ENCODE peak calls at places on chromosomes 1 and 21, in four cellular contexts. D is A549, F is Panc1, H is HCT116. O is an unnamed sample.

GRCh38 chr1:7420098-7420445 is 351.0 kb upstream of the VAMP3 start:
- DNase-seq in D (no peak), H (no peak), F (no peak), O (no peak)

GRCh38 chr1:6581561-6582305 is 1.9 kb downstream of the ZBTB48 start:
- DNase-seq in D (no peak), F (no peak), H (no peak), O (no peak)

GRCh38 chr1:193275773-193276172 is 89.4 kb upstream of the B3GALT2 start:
- DNase-seq in D (no peak), F (no peak), H (no peak), O (peak)

GRCh38 chr21:34846601-34847112 is 177.9 kb downstream of the CLIC6 start:
- DNase-seq in H (peak), D (peak), F (no peak), O (no peak)

GRCh38 chr21:28263974-28264373 is 728.7 kb downstream of the LTN1 start:
- DNase-seq in F (no peak), H (no peak), D (no peak), O (no peak)

GRCh38 chr1:204080163-204080903 is 7.4 kb downstream of the SOX13 start:
- DNase-seq in D (peak), H (peak), F (no peak), O (peak)

GRCh38 chr1:160707171-160708109 is 4.2 kb downstream of the CD48 start:
- DNase-seq in F (no peak), D (no peak), H (no peak), O (no peak)

GRCh38 chr1:212909652-212910063 is 40.7 kb upstream of the VASH2 start:
- DNase-seq in H (no peak), D (no peak), F (no peak), O (peak)

GRCh38 chr1:5448486-5448885 is 543.7 kb downstream of the NPHP4 start:
- DNase-seq in D (no peak), H (peak), F (no peak), O (no peak)

GRCh38 chr1:168720839-168721238 is 8.2 kb downstream of the DPT start:
- DNase-seq in D (no peak), F (no peak), H (no peak), O (no peak)

GRCh38 chr1:96978431-96978830 is 256.8 kb downstream of the PTBP2 start:
- DNase-seq in D (no peak), H (no peak), F (no peak), O (no peak)

DNA sequence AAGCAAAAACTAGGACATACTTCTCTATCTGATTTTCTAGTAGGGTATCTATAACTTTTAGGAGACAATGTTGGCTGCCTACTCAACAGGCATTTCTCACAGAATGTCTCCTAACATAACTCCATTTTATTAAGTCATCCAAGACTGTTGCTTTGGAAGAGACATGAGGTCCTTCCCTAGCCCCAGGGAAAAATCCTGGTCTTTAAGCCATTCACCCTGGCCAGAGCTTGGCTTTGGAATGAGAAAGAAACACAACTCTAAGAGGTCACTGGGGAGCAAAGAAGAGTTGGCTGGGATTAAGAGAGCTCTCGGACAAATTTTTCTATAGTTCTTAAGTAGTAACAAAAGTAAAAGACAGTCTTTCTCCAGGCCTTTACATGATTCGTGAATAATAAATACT is 57.9 kb downstream of the PCNX2 start:
- DNase-seq in D (no peak), F (no peak), H (no peak), O (no peak)
- TF ChIP-seq REST in D (no peak), F (no peak), H (no peak), O (no peak)

GRCh38 chr21:25885405-25885804 is 150.6 kb downstream of the GABPA start:
- DNase-seq in D (no peak), F (no peak), H (no peak), O (no peak)
- H3K27ac ChIP-seq in D (no peak), F (no peak), H (no peak), O (no peak)

GRCh38 chr21:31659286-31660133 is at the start of gene SOD1:
- DNase-seq in H (peak), F (peak), D (peak), O (peak)
- TF ChIP-seq REST in H (no peak), F (no peak), D (no peak), O (no peak)

DNA sequence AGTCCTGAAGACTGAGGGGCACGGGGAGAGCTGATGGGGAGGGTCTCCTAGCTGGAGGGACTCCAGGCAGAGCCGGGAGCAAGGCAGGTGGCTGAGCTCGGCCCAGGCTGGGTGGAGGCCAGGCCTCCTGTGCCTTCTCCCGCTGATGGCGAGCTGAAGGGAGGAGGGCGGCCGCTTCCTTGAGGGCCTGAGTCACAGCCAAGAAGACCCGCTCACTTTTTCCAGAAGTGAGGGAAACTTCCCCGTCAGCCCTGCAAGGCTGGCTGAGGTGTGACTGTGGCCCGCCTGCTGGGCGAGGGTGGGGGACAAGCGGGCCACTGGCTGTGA is 1.7 kb upstream of the VWA1 start:
- DNase-seq in D (no peak), H (peak), F (no peak), O (no peak)
- H3K27ac ChIP-seq in D (no peak), H (peak), F (peak), O (peak)

GRCh38 chr1:44673675-44674112 is 587 bp downstream of the TMEM53 start:
- DNase-seq in D (no peak), F (no peak), H (no peak), O (no peak)
- TF ChIP-seq REST in D (no peak), F (no peak), H (no peak), O (no peak)

GRCh38 chr1:89023026-89023425 is 360 bp upstream of the GBP3 start:
- DNase-seq in D (no peak), F (no peak), H (no peak), O (no peak)

GRCh38 chr1:89025928-89026327 is 3.3 kb upstream of the GBP3 start:
- DNase-seq in F (no peak), D (no peak), H (no peak), O (no peak)

GRCh38 chr1:89022167-89022959 is at the start of gene GBP3:
- DNase-seq in F (peak), H (peak), D (no peak), O (no peak)
- H3K27ac ChIP-seq in F (peak), H (peak), D (no peak), O (no peak)

GRCh38 chr21:40141621-40142020 is 274.4 kb downstream of the PCP4 start:
- DNase-seq in F (no peak), H (no peak), D (no peak), O (no peak)
- TF ChIP-seq REST in F (no peak), H (no peak), D (no peak), O (no peak)

GRCh38 chr1:67130673-67131072 is 4.1 kb downstream of the C1orf141 start:
- DNase-seq in H (no peak), F (no peak), D (no peak), O (no peak)

GRCh38 chr1:67126111-67126746 is 8.5 kb downstream of the C1orf141 start:
- DNase-seq in H (no peak), D (no peak), F (no peak), O (peak)

GRCh38 chr1:67120855-67121619 is 13.7 kb downstream of the C1orf141 start:
- DNase-seq in H (no peak), F (no peak), D (no peak), O (no peak)

GRCh38 chr1:67124455-67124854 is 10.3 kb downstream of the C1orf141 start:
- DNase-seq in F (no peak), H (no peak), D (no peak), O (no peak)

DNA sequence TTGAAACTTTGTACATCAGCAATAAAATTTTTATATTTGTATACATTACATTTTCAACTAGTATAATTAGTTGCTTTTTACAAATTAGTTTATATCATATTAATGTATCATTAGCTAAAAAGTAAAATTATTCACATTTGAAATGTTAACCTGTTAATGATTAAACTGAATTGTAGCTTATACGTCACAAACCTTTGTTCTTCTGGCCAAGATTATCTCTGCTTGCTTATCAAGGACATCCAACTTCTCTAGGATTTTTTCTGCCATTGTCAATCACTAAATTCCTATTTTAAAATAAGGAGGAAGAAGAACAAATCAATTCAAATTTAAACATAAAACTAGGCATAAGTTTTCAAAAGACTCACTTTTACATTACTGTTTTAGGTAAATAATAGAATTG is 7.8 kb downstream of the C1orf141 start:
- DNase-seq in D (no peak), F (no peak), H (no peak), O (no peak)
- H3K27ac ChIP-seq in D (no peak), F (no peak), H (no peak), O (no peak)

GRCh38 chr1:59500970-59501742 is 204.3 kb downstream of the FGGY start:
- DNase-seq in D (no peak), H (no peak), F (no peak), O (no peak)
- TF ChIP-seq REST in D (no peak), H (no peak), F (no peak), O (no peak)

DNA sequence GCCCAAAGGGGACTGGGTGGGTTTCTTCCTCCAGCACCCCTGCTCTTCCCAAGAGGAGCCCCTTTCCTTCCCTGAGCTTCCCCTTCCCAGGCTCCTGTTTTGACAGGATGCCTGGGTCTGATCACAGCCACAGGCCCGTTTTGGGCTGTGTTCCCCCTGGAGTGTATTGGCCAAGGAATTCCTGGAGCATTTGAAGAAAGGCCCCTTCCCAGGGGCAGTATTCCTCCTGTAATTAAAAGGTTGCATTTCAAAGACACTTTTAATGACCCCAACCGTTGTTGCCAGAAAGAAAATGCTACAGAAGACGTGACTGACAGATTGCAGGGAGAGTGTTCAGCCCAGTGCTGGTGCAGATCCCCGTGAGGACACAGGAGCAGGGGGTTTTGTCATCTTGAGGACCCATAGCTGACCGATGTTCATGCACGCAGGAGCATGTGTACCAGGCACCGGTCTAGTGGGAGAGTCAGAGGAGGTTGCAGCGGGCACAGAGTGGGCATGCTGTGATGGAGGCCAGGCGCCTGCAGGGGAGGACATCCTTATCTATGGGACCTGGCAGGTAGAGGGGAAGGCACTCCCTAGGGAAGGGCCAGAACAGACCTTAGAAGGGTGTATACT is 19.3 kb upstream of the LBR start:
- DNase-seq in D (no peak), H (no peak), F (no peak), O (no peak)
- H3K27ac ChIP-seq in D (no peak), H (no peak), F (no peak), O (no peak)